ENCODE peak calls at places on chromosome 1, in nine cellular contexts. N is IMR-90, U is suprapubic skin, L is ovary, E is uterus, Q is Peyer's patch, D is transverse colon, Y is HCT116, K is A549. Z is an unnamed sample.

GRCh38 chr1:62437273-62437945 is 560 bp downstream of the USP1 start:
- DNase-seq in K (no peak), U (peak; percentile 89), N (no peak), Q (no peak), Y (no peak), E (peak; percentile 40), L (no peak), D (no peak), Z (peak; percentile 48)

GRCh38 chr1:204001166-204001901 is 71.6 kb upstream of the SOX13 start:
- DNase-seq in U (no peak), E (no peak), L (no peak), Y (no peak), Q (no peak), D (no peak), N (no peak), K (no peak), Z (no peak)

GRCh38 chr1:22922640-22923039 is 50.0 kb downstream of the LACTBL1 start:
- DNase-seq in E (no peak), Q (no peak), L (no peak), D (no peak), U (no peak), Y (no peak), K (no peak), N (peak; percentile 43), Z (no peak)

GRCh38 chr1:234295039-234295438 is 78.2 kb upstream of the COA6 start:
- DNase-seq in E (no peak), L (no peak), D (no peak), U (no peak), Y (no peak), K (no peak), N (no peak), Q (no peak), Z (no peak)

GRCh38 chr1:240499012-240499411 is 112.9 kb downstream of the GREM2 start:
- DNase-seq in L (no peak), N (peak; percentile 76), U (no peak), E (no peak), Y (no peak), K (peak; percentile 53), D (no peak), Q (no peak), Z (no peak)

GRCh38 chr1:103266036-103266435 is 157.7 kb upstream of the COL11A1 start:
- DNase-seq in E (no peak), Y (no peak), Q (no peak), K (no peak), D (no peak), U (no peak), N (peak; percentile 56), L (no peak), Z (no peak)

GRCh38 chr1:110478886-110479285 is 27.9 kb downstream of the PROK1 start:
- DNase-seq in K (no peak), Y (no peak), L (no peak), U (no peak), Q (no peak), D (no peak), N (no peak), E (no peak), Z (no peak)

GRCh38 chr1:172394167-172394751 is 26.2 kb upstream of the C1orf105 start:
- DNase-seq in N (peak; percentile 22), Y (no peak), Q (peak; percentile 82), E (peak; percentile 41), L (no peak), K (peak; percentile 34), U (no peak), D (peak; percentile 52), Z (no peak)

GRCh38 chr1:98398092-98398491 is 263.4 kb upstream of the SNX7 start:
- DNase-seq in Y (no peak), N (no peak), U (no peak), Q (no peak), E (no peak), K (no peak), L (no peak), D (no peak), Z (no peak)

GRCh38 chr1:76137746-76138145 is 63.2 kb downstream of the ST6GALNAC3 start:
- DNase-seq in K (no peak), D (no peak), L (no peak), Y (no peak), U (no peak), N (no peak), Q (no peak), E (no peak), Z (no peak)

GRCh38 chr1:117611121-117611601 is 5.3 kb downstream of the TENT5C start:
- DNase-seq in Q (no peak), K (no peak), N (no peak), D (no peak), Y (no peak), L (no peak), U (no peak), E (no peak), Z (no peak)

GRCh38 chr1:83015163-83015562 is 983.8 kb downstream of the TTLL7 start:
- DNase-seq in L (no peak), D (no peak), N (no peak), Y (no peak), K (no peak), U (no peak), E (no peak), Q (no peak), Z (no peak)

GRCh38 chr1:39297534-39297933 is 93.0 kb downstream of the MACF1 start:
- DNase-seq in Y (no peak), Q (no peak), N (peak; percentile 68), E (no peak), U (no peak), D (no peak), L (no peak), K (no peak), Z (peak; percentile 19)

GRCh38 chr1:233629305-233629935 is 15.5 kb downstream of the KCNK1 start:
- DNase-seq in E (no peak), N (no peak), Y (no peak), U (no peak), D (no peak), Q (no peak), L (no peak), K (no peak), Z (no peak)

GRCh38 chr1:41983451-41983850 is 64.7 kb upstream of the HIVEP3 start:
- DNase-seq in U (no peak), N (no peak), L (no peak), K (no peak), D (no peak), Q (no peak), E (no peak), Y (no peak), Z (no peak)

GRCh38 chr1:7755448-7755847 is 15.6 kb upstream of the VAMP3 start:
- DNase-seq in E (no peak), L (no peak), U (no peak), Y (no peak), D (no peak), N (peak; percentile 15), Q (no peak), K (peak; percentile 17), Z (no peak)

DNA sequence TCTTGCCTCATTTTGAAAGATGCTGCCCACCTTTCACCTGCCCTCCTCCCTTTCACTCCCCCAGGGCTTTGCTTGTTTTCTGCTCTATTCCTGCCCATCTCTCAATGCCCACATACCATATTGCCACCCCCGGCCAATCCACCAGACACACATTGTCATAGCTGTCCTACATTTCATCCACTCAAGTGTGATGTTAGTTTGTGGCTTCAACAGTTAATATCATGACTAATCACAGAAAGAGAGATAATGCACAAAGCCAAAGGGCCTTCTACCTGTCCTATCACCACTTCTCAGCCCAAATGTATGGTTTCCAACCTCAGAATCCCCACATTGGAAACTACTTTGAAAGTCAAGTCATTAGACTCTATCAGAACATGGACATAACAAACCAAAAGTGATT is 18.0 kb upstream of the RCSD1 start:
- DNase-seq in E (no peak), K (no peak), N (no peak), D (no peak), L (no peak), Q (no peak), U (no peak), Y (no peak), Z (no peak)
- H3K4me1 ChIP-seq in E (no peaks in the 10 kb centered on the region), K (no peaks in the 10 kb centered on the region), N (no peaks in the 10 kb centered on the region), D (no peaks in the 10 kb centered on the region), L (peaks cover under 1% of the 10 kb centered on the region), Q (no peaks in the 10 kb centered on the region), U (peaks cover 6% of the 10 kb centered on the region), Y (no peaks in the 10 kb centered on the region), Z (no peaks in the 10 kb centered on the region)

GRCh38 chr1:223142795-223143759 is at the start of gene TLR5:
- DNase-seq in K (peak; percentile 71), N (peak; percentile 19), L (peak; percentile 90), Q (peak; percentile 84), Y (peak; percentile 52), U (peak; percentile 94), E (peak; percentile 82), D (peak; percentile 94), Z (peak; percentile 91)
- TF ChIP-seq POLR2A in K (peak; percentile 46), N (no peak), L (peak; percentile 45), Q (peak; percentile 22), Y (peak; percentile 49), U (no peak), E (peak; percentile 49), D (no peak), Z (peak; percentile 63)

GRCh38 chr1:65524931-65525296 is 104.4 kb downstream of the LEPR start:
- DNase-seq in L (no peak), N (no peak), K (no peak), U (no peak), D (no peak), E (no peak), Q (no peak), Y (no peak), Z (no peak)
- H3K4me3 ChIP-seq in L (peak overlapping the region; percentile 43), N (peak overlapping the region; percentile 43), K (peak overlapping the region; percentile 54), U (peak overlapping the region; percentile 63), D (no peak overlapping the region), E (peak overlapping the region; percentile 22), Q (peak overlapping the region; percentile 50), Y (no peak overlapping the region), Z (no peak overlapping the region)

GRCh38 chr1:167659440-167659839 is 29.4 kb downstream of the RCSD1 start:
- DNase-seq in Y (no peak), E (peak; percentile 27), U (no peak), N (no peak), K (peak; percentile 17), L (no peak), D (no peak), Q (no peak), Z (no peak)
- H3K4me1 ChIP-seq in Y (peaks cover 19% of the 10 kb centered on the region), E (no peaks in the 10 kb centered on the region), U (peaks cover 46% of the 10 kb centered on the region), N (peaks cover 12% of the 10 kb centered on the region), K (peaks cover 35% of the 10 kb centered on the region), L (peaks cover 18% of the 10 kb centered on the region), D (peaks cover 4% of the 10 kb centered on the region), Q (no peaks in the 10 kb centered on the region), Z (no peaks in the 10 kb centered on the region)

DNA sequence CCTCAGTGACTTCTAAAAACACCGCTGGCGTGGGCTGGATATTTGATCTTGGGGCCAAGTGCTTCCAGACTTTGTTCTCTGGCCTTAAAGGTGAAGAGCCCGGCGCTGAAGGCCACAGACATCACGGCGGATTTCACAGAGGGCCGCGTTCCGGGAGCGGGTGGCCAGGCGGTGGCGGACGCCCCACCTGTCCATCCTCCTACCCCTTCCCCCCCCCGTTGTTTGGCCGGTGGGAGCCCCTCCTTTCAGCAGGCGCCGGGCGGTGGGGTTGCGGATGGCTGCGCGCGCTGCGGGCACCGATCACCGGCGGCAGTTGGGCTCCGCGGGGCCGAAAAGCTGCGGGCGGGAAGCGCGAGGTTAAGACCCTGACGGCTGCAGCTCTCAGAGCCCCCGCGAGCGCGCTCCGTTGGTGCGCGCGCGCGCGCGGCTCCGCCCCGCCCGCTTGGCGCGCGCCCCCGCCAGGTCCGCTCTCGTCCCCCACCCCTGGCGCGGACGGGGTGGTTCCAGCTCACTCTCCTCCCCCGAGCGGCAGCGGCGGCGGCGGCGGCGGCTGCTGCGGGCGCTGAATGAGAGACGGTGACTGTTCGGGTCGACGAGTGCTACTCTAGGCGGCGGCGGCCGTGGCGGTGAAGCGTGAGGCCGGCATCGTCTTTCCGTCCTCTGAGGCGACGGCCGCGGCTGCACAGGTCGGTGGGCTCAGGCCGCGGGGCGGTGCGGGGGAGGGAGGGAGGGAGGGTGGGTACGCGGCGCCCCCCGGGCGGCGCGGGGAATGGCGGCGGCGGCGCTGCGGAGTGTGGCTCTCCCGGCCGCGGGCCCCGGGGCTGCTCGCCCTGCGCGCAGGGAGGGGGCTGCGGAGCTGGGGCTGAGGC is at the start of gene RALGPS2:
- DNase-seq in U (no peak), L (peak; percentile 76), K (peak; percentile 74), N (peak; percentile 67), D (peak; percentile 80), Q (peak; percentile 73), E (peak; percentile 63), Y (no peak), Z (peak; percentile 69)
- TF ChIP-seq POLR2A in U (no peak), L (peak; percentile 44), K (peak; percentile 55), N (no peak), D (peak; percentile 53), Q (peak; percentile 65), E (peak; percentile 53), Y (peak; percentile 29), Z (peak; percentile 57)

Z was measured in body of pancreas.